ENCODE peak calls at places on chromosomes 7 and 10, in four cellular contexts. One of them, this sample, is unnamed.
A peak's percentile ranks its signal among the peaks of the same experiment; 100 is the strongest.

GRCh38 chr7:29369909-29370488 is 175.4 kb downstream of the CHN2 start:
- DNase-seq in keratinocyte: no peak
- DNase-seq in K562: no peak
- DNase-seq in IMR-90: no peak
- DNase-seq in this sample: no peak

GRCh38 chr7:108335264-108335918 is 120.8 kb downstream of the NRCAM start:
- DNase-seq in keratinocyte: no peak
- DNase-seq in K562: no peak
- DNase-seq in IMR-90: no peak
- DNase-seq in this sample: peak; percentile 19

GRCh38 chr7:135714534-135715009 is 13.4 kb downstream of the SLC13A4 start:
- DNase-seq in IMR-90: peak; percentile 74
- DNase-seq in K562: no peak
- DNase-seq in keratinocyte: no peak
- DNase-seq in this sample: no peak

GRCh38 chr7:102132209-102132752 is 154.4 kb upstream of the SH2B2 start:
- DNase-seq in K562: no peak
- DNase-seq in IMR-90: no peak
- DNase-seq in keratinocyte: no peak
- DNase-seq in this sample: no peak

GRCh38 chr7:47074702-47075153 is 507.2 kb downstream of the TNS3 start:
- DNase-seq in keratinocyte: no peak
- DNase-seq in K562: no peak
- DNase-seq in IMR-90: no peak
- DNase-seq in this sample: no peak

GRCh38 chr10:7121154-7121797 is 289.6 kb downstream of the SFMBT2 start:
- DNase-seq in IMR-90: peak; percentile 10
- DNase-seq in keratinocyte: no peak
- DNase-seq in K562: peak; percentile 75
- DNase-seq in this sample: peak; percentile 25

GRCh38 chr10:117496031-117496430 is 46.5 kb upstream of the EMX2 start:
- DNase-seq in keratinocyte: no peak
- DNase-seq in K562: no peak
- DNase-seq in IMR-90: no peak
- DNase-seq in this sample: no peak

GRCh38 chr7:36045275-36045674 is 107.8 kb upstream of the EEPD1 start:
- DNase-seq in IMR-90: peak; percentile 56
- DNase-seq in K562: no peak
- DNase-seq in keratinocyte: no peak
- DNase-seq in this sample: peak; percentile 51

GRCh38 chr10:22320591-22321155 is at the start of gene BMI1:
- DNase-seq in keratinocyte: no peak
- DNase-seq in K562: peak; percentile 81
- DNase-seq in IMR-90: peak; percentile 70
- DNase-seq in this sample: peak; percentile 60

GRCh38 chr7:134311807-134312206 is 4.9 kb downstream of the SLC35B4 start:
- DNase-seq in IMR-90: no peak
- DNase-seq in K562: no peak
- DNase-seq in keratinocyte: no peak
- DNase-seq in this sample: no peak

GRCh38 chr10:95841711-95842498 is 65.9 kb upstream of the CC2D2B start:
- DNase-seq in keratinocyte: peak; percentile 11
- DNase-seq in K562: peak; percentile 37
- DNase-seq in IMR-90: peak; percentile 66
- DNase-seq in this sample: peak; percentile 84

GRCh38 chr7:38512704-38513103 is 118.5 kb downstream of the AMPH start:
- DNase-seq in K562: no peak
- DNase-seq in IMR-90: peak; percentile 29
- DNase-seq in keratinocyte: no peak
- DNase-seq in this sample: peak; percentile 19

DNA sequence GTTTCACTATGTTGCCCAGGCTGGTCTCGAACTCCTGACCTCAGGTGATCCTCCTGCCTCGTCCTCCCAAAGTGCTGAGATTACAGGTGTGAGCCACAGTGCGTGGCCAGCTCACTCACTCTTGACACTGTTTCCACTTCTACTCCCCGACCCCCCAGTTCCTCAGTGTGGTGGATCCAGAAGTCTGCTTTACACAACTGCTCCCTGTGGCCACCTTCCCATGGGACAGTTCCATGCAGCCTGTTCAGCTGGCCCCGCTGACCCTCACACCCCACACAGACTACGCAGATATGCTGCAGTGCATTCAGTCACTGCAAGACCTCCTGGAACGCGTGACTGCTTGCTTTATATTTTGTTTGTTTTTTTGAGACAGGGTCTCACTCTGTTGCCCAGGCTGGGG is 86.4 kb downstream of the SEPTIN14 start:
- DNase-seq in keratinocyte: no peak
- DNase-seq in K562: no peak
- DNase-seq in IMR-90: no peak
- DNase-seq in this sample: no peak
- H3K9me1 ChIP-seq in keratinocyte: no peaks in the 10 kb centered on the region
- H3K9me1 ChIP-seq in K562: no peaks in the 10 kb centered on the region
- H3K9me1 ChIP-seq in IMR-90: no peaks in the 10 kb centered on the region
- H3K9me1 ChIP-seq in this sample: no peaks in the 10 kb centered on the region

GRCh38 chr7:158816995-158817394 is 12.3 kb downstream of the ESYT2 start:
- DNase-seq in K562: peak; percentile 49
- DNase-seq in IMR-90: no peak
- DNase-seq in keratinocyte: no peak
- DNase-seq in this sample: no peak
- H3K4me1 ChIP-seq in K562: peaks cover 29% of the 10 kb centered on the region
- H3K4me1 ChIP-seq in IMR-90: peaks cover 24% of the 10 kb centered on the region
- H3K4me1 ChIP-seq in keratinocyte: peaks cover 69% of the 10 kb centered on the region
- H3K4me1 ChIP-seq in this sample: peaks cover 62% of the 10 kb centered on the region

GRCh38 chr10:91048380-91048779 is 127.5 kb upstream of the ANKRD1 start:
- DNase-seq in keratinocyte: no peak
- DNase-seq in K562: no peak
- DNase-seq in IMR-90: no peak
- DNase-seq in this sample: no peak

GRCh38 chr10:91050371-91051034 is 129.6 kb upstream of the ANKRD1 start:
- DNase-seq in IMR-90: no peak
- DNase-seq in keratinocyte: no peak
- DNase-seq in K562: no peak
- DNase-seq in this sample: no peak

GRCh38 chr10:91046891-91047290 is 126.0 kb upstream of the ANKRD1 start:
- DNase-seq in IMR-90: no peak
- DNase-seq in keratinocyte: no peak
- DNase-seq in K562: no peak
- DNase-seq in this sample: no peak

GRCh38 chr10:91051834-91052233 is 130.9 kb upstream of the ANKRD1 start:
- DNase-seq in keratinocyte: no peak
- DNase-seq in K562: no peak
- DNase-seq in IMR-90: no peak
- DNase-seq in this sample: no peak

GRCh38 chr10:91049961-91050360 is 129.1 kb upstream of the ANKRD1 start:
- DNase-seq in IMR-90: no peak
- DNase-seq in keratinocyte: no peak
- DNase-seq in K562: no peak
- DNase-seq in this sample: peak; percentile 30
- H3K9me1 ChIP-seq in IMR-90: no peaks in the 10 kb centered on the region
- H3K9me1 ChIP-seq in keratinocyte: no peaks in the 10 kb centered on the region
- H3K9me1 ChIP-seq in K562: no peaks in the 10 kb centered on the region
- H3K9me1 ChIP-seq in this sample: no peaks in the 10 kb centered on the region

GRCh38 chr10:35639651-35640311 is 2.3 kb downstream of the FZD8 start:
- DNase-seq in IMR-90: peak; percentile 70
- DNase-seq in keratinocyte: no peak
- DNase-seq in K562: no peak
- DNase-seq in this sample: peak; percentile 48

GRCh38 chr10:35636942-35637341 is 5.2 kb downstream of the FZD8 start:
- DNase-seq in K562: no peak
- DNase-seq in IMR-90: no peak
- DNase-seq in keratinocyte: no peak
- DNase-seq in this sample: no peak

GRCh38 chr10:35639021-35639521 is 3.0 kb downstream of the FZD8 start:
- DNase-seq in K562: no peak
- DNase-seq in IMR-90: no peak
- DNase-seq in keratinocyte: no peak
- DNase-seq in this sample: no peak

GRCh38 chr10:35637456-35637855 is 4.6 kb downstream of the FZD8 start:
- DNase-seq in IMR-90: no peak
- DNase-seq in keratinocyte: no peak
- DNase-seq in K562: no peak
- DNase-seq in this sample: peak; percentile 22

GRCh38 chr10:35638116-35638515 is 4.0 kb downstream of the FZD8 start:
- DNase-seq in IMR-90: no peak
- DNase-seq in K562: no peak
- DNase-seq in keratinocyte: no peak
- DNase-seq in this sample: no peak
- H3K4me1 ChIP-seq in IMR-90: peaks cover 5% of the 10 kb centered on the region
- H3K4me1 ChIP-seq in K562: peaks cover 33% of the 10 kb centered on the region
- H3K4me1 ChIP-seq in keratinocyte: peaks cover 14% of the 10 kb centered on the region
- H3K4me1 ChIP-seq in this sample: peaks cover 29% of the 10 kb centered on the region

DNA sequence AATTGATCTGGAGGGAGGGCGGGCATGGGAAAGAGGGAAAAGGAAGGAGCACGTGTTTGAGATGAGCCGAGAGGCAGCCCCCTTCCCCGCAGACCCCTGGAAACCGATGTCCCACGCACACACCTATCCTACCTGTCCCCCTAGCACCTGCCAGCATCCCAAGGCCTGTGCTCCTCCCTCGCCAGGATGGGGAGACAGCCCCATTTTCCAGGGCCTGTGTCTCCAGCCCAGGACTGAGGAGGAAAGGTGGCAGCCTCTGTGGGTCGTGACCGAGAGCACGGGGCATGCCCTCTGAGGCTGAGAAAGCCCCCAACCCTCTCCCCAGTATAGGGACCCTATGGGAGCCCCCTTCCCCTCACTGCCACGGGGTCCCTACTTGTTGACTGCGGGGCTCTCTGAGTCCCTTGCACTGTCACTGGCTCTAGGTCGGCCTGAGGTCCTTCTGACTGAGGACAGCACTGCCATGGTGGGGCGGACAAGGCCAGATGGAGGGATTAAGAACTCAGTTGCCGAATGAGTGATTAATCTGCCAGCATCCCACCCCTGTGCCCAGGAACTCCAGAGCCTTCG is 26.2 kb downstream of the CRHR2 start:
- DNase-seq in K562: no peak
- DNase-seq in keratinocyte: no peak
- DNase-seq in IMR-90: no peak
- DNase-seq in this sample: no peak
- H3K9me1 ChIP-seq in K562: no peaks in the 10 kb centered on the region
- H3K9me1 ChIP-seq in keratinocyte: no peaks in the 10 kb centered on the region
- H3K9me1 ChIP-seq in IMR-90: no peaks in the 10 kb centered on the region
- H3K9me1 ChIP-seq in this sample: no peaks in the 10 kb centered on the region

DNA sequence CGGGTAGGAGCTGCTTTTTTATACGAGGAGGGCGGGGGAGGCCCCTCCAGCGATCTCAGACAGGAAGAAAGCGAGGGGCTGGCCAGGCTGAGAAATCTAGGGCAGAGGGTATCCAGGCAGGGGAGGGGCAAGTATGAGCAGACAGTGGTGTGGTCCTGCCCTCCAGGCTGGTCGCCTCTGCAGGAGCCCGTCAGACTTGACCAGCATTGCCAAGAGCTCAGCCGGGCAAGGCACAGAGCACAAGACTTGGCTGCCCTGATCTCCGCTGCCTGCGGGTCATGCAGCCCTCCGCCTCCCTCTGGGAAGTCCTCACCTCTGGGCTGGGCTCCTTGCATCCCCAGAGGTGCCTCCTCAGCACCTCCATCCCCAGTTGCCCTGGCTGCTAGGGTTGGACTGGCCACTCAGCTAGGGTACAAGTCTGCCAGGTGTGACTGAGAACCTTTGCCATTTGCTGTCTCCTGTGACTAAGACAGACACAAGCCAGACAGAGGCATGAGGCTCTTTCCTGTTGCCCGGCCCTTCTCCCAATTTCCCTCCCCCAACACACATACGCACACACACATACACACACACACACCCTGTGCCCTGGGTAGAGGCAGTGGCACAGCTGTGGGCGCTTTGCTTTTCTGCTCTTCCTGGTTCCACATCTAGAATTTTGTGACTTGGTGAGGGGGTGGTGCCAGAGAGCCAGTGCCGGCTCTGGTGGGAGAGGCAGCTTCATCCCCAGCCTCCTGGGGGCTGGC is 59.1 kb upstream of the PPIF start:
- DNase-seq in IMR-90: no peak
- DNase-seq in keratinocyte: no peak
- DNase-seq in K562: no peak
- DNase-seq in this sample: no peak
- H3K4me1 ChIP-seq in IMR-90: peaks cover 10% of the 10 kb centered on the region
- H3K4me1 ChIP-seq in keratinocyte: peaks cover 12% of the 10 kb centered on the region
- H3K4me1 ChIP-seq in K562: peaks cover 28% of the 10 kb centered on the region
- H3K4me1 ChIP-seq in this sample: peaks cover 17% of the 10 kb centered on the region

GRCh38 chr7:6446977-6447588 is 671 bp downstream of the DAGLB start:
- DNase-seq in keratinocyte: peak; percentile 72
- DNase-seq in IMR-90: peak; percentile 87
- DNase-seq in K562: no peak
- DNase-seq in this sample: peak; percentile 90
- H3K9me1 ChIP-seq in keratinocyte: no peaks in the 10 kb centered on the region
- H3K9me1 ChIP-seq in IMR-90: peaks cover 23% of the 10 kb centered on the region
- H3K9me1 ChIP-seq in K562: no peaks in the 10 kb centered on the region
- H3K9me1 ChIP-seq in this sample: no peaks in the 10 kb centered on the region